ENCODE peak calls at places on chromosome 4, in eight cellular contexts. I, L, H, N, E, U, V and J are unnamed samples.

GRCh38 chr4:122827258-122827887 is 742 bp downstream of the FGF2 start:
- DNase-seq in I (peak), L (no peak), H (peak), N (peak), E (peak), U (peak), V (no peak), J (peak)

GRCh38 chr4:89468632-89469031 is 161.0 kb upstream of the GPRIN3 start:
- DNase-seq in I (no peak), L (no peak), H (no peak), N (no peak), E (no peak), U (no peak), V (no peak), J (no peak)

GRCh38 chr4:144709793-144710525 is 64.0 kb downstream of the HHIP start:
- DNase-seq in I (no peak), L (no peak), H (no peak), N (no peak), E (peak), U (peak), V (no peak), J (no peak)

GRCh38 chr4:12928751-12929150 is 555.4 kb downstream of the RAB28 start:
- DNase-seq in I (no peak), L (no peak), H (no peak), N (no peak), E (no peak), U (no peak), V (no peak), J (no peak)

GRCh38 chr4:41358626-41359025 is 101.9 kb downstream of the UCHL1 start:
- DNase-seq in I (no peak), L (no peak), H (peak), N (no peak), E (no peak), U (no peak), V (peak), J (peak)

GRCh38 chr4:83083925-83084475 is 30.5 kb downstream of the PLAC8 start:
- DNase-seq in I (no peak), L (no peak), H (no peak), N (peak), E (peak), U (no peak), V (no peak), J (peak)

GRCh38 chr4:129092636-129093172 is 635 bp downstream of the SCLT1 start:
- DNase-seq in I (no peak), L (no peak), H (no peak), N (no peak), E (no peak), U (no peak), V (no peak), J (no peak)

GRCh38 chr4:8917868-8918783 is 46.5 kb upstream of the HMX1 start:
- DNase-seq in I (peak), L (peak), H (peak), N (peak), E (peak), U (peak), V (peak), J (peak)

GRCh38 chr4:80294206-80294605 is 27.7 kb downstream of the FGF5 start:
- DNase-seq in I (no peak), L (no peak), H (no peak), N (no peak), E (no peak), U (no peak), V (no peak), J (no peak)

GRCh38 chr4:184448828-184449227 is 25.5 kb downstream of the IRF2 start:
- DNase-seq in I (peak), L (no peak), H (no peak), N (no peak), E (peak), U (peak), V (no peak), J (no peak)

GRCh38 chr4:4776934-4777333 is 82.5 kb upstream of the MSX1 start:
- DNase-seq in I (peak), L (no peak), H (no peak), N (no peak), E (no peak), U (no peak), V (no peak), J (no peak)

GRCh38 chr4:183659919-183660318 is 826 bp downstream of the TRAPPC11 start:
- DNase-seq in I (no peak), L (no peak), H (peak), N (no peak), E (no peak), U (no peak), V (no peak), J (no peak)

GRCh38 chr4:122661176-122661575 is 40.3 kb upstream of the IL21 start:
- DNase-seq in I (no peak), L (no peak), H (no peak), N (no peak), E (no peak), U (no peak), V (no peak), J (no peak)

GRCh38 chr4:107685740-107686139 is 34.3 kb downstream of the PAPSS1 start:
- DNase-seq in I (no peak), L (no peak), H (no peak), N (no peak), E (no peak), U (no peak), V (no peak), J (no peak)

GRCh38 chr4:147831452-147832192 is 99.7 kb downstream of the ARHGAP10 start:
- DNase-seq in I (peak), L (peak), H (no peak), N (no peak), E (peak), U (peak), V (no peak), J (no peak)

GRCh38 chr4:53374777-53375258 is 2.6 kb upstream of the FIP1L1 start:
- DNase-seq in I (no peak), L (no peak), H (no peak), N (no peak), E (no peak), U (no peak), V (no peak), J (no peak)

GRCh38 chr4:1342003-1342402 is 5.0 kb upstream of the UVSSA start:
- DNase-seq in I (no peak), L (no peak), H (no peak), N (no peak), E (no peak), U (no peak), V (no peak), J (no peak)

GRCh38 chr4:52914051-52914605 is 52.0 kb downstream of the RASL11B start:
- DNase-seq in I (no peak), L (no peak), H (no peak), N (no peak), E (no peak), U (no peak), V (no peak), J (no peak)

GRCh38 chr4:108417923-108418322 is 202.5 kb upstream of the RPL34 start:
- DNase-seq in I (no peak), L (no peak), H (no peak), N (no peak), E (no peak), U (no peak), V (no peak), J (no peak)

GRCh38 chr4:77538144-77538543 is 67.5 kb upstream of the CXCL13 start:
- DNase-seq in I (no peak), L (no peak), H (no peak), N (no peak), E (no peak), U (no peak), V (no peak), J (no peak)

GRCh38 chr4:107708225-107708624 is 11.8 kb downstream of the PAPSS1 start:
- DNase-seq in I (no peak), L (no peak), H (no peak), N (no peak), E (no peak), U (no peak), V (peak), J (no peak)

GRCh38 chr4:26557164-26557563 is 26.7 kb upstream of the TBC1D19 start:
- DNase-seq in I (no peak), L (no peak), H (peak), N (no peak), E (no peak), U (no peak), V (no peak), J (no peak)

GRCh38 chr4:10075953-10076391 is 40.6 kb downstream of the WDR1 start:
- DNase-seq in I (peak), L (no peak), H (no peak), N (no peak), E (no peak), U (no peak), V (no peak), J (no peak)
- TF ChIP-seq POLR2AphosphoS5 in I (no peak), L (no peak), H (no peak), N (no peak), E (peak), U (no peak), V (no peak), J (no peak)

GRCh38 chr4:68076194-68076593 is 53.5 kb downstream of the TMPRSS11F start:
- DNase-seq in I (no peak), L (no peak), H (no peak), N (peak), E (no peak), U (no peak), V (no peak), J (no peak)
- H3K4me3 ChIP-seq in I (no peak), L (no peak), H (no peak), N (no peak), E (no peak), U (no peak), V (no peak), J (no peak)

GRCh38 chr4:139035650-139036049 is 20.1 kb downstream of the NOCT start:
- DNase-seq in I (no peak), L (no peak), H (no peak), N (no peak), E (no peak), U (no peak), V (no peak), J (no peak)

GRCh38 chr4:139028191-139028661 is 12.6 kb downstream of the NOCT start:
- DNase-seq in I (no peak), L (no peak), H (no peak), N (peak), E (no peak), U (no peak), V (no peak), J (no peak)

GRCh38 chr4:139025841-139026240 is 10.3 kb downstream of the NOCT start:
- DNase-seq in I (no peak), L (no peak), H (no peak), N (no peak), E (no peak), U (no peak), V (no peak), J (no peak)

GRCh38 chr4:139027771-139028170 is 12.2 kb downstream of the NOCT start:
- DNase-seq in I (no peak), L (no peak), H (no peak), N (no peak), E (no peak), U (no peak), V (no peak), J (no peak)

DNA sequence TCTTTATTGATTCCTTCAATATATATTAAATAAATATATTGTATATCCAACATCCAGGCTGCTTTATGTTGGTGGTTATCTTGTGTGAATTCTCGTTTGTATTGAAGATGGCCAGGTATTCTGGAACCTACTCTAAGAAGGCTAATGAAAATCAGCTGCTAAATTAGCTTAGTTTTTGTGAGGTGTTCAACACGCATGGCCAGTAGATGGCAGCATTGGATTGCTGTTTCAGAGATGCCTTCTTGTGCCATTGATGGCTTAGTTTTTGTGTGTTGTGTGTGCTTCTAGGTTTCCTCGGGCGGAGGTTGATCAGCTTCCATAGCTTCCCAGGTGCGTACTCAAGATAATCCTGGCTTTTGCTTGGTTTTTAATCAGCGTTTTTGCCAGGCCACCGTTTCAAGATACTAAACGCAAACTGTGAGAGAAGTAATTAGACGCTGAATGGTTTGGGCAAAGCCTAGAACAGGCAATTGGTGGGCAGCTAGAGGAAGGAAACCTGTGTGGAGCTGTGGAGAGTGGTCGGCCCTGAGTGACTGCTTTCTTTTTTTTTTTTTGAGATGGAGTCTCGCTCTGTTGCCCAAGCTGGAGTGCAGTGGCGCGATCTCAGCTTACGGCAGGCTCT is 15.1 kb downstream of the NOCT start:
- DNase-seq in I (peak), L (no peak), H (peak), N (peak), E (peak), U (peak), V (peak), J (no peak)
- TF ChIP-seq POLR2AphosphoS5 in I (no peak), L (no peak), H (peak), N (no peak), E (no peak), U (peak), V (peak), J (no peak)

DNA sequence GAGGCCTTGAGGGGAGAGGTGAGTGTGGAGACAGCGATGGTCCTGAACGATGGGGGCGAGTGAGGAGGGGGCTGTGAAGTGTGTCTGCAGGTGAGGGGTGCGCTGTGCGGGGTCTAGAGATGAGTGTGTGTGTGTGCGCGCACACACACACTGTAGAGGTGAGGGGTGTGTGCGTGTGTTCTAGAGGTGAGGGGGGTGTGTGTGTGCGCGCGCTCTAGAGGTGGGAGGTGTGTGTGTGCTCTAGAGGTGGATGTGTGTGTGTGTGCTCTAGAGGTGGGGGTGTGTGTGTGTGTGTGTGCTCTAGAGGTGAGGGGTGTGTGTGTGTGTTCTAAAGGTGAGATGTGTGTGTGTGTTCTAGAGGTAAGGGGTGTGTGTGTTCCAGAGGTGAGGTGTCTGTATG is 574 bp downstream of the BST1 start:
- DNase-seq in I (no peak), L (no peak), H (no peak), N (no peak), E (no peak), U (no peak), V (no peak), J (no peak)
- H3K4me3 ChIP-seq in I (peak), L (peak), H (no peak), N (peak), E (peak), U (peak), V (no peak), J (peak)

GRCh38 chr4:16897991-16898827 is at the start of gene LDB2:
- DNase-seq in I (peak), L (no peak), H (peak), N (peak), E (peak), U (peak), V (no peak), J (no peak)
- TF ChIP-seq POLR2AphosphoS5 in I (no peak), L (no peak), H (no peak), N (peak), E (no peak), U (no peak), V (no peak), J (no peak)